ENCODE peak calls at places on chromosomes 2 and 18, in ten cellular contexts. N, A, M, C, B, P, T, J, W and V are unnamed samples.

GRCh38 chr2:64624862-64625261 is 28.9 kb downstream of the SERTAD2 start:
- DNase-seq in N (no peak), A (no peak), M (no peak), C (no peak), B (no peak), P (no peak), T (no peak), J (no peak), W (no peak), V (no peak)

GRCh38 chr18:38611036-38611964 is 1045.7 kb upstream of the CELF4 start:
- DNase-seq in N (no peak), A (no peak), M (no peak), C (no peak), B (peak), P (no peak), T (no peak), J (no peak), W (no peak), V (no peak)

GRCh38 chr18:13532406-13533075 is 193.8 kb downstream of the FAM210A start:
- DNase-seq in N (no peak), A (no peak), M (no peak), C (no peak), B (no peak), P (peak), T (no peak), J (no peak), W (no peak), V (no peak)

GRCh38 chr2:223944166-223944703 is 900 bp downstream of the WDFY1 start:
- DNase-seq in N (peak), A (peak), M (no peak), C (peak), B (peak), P (peak), T (peak), J (peak), W (no peak), V (peak)

GRCh38 chr2:230008708-230009066 is 60.0 kb downstream of the SLC16A14 start:
- DNase-seq in N (no peak), A (no peak), M (no peak), C (no peak), B (no peak), P (no peak), T (peak), J (no peak), W (peak), V (no peak)

GRCh38 chr2:4900242-4900641 is 791.9 kb upstream of the SOX11 start:
- DNase-seq in N (no peak), A (no peak), M (no peak), C (no peak), B (no peak), P (no peak), T (no peak), J (no peak), W (no peak), V (no peak)

GRCh38 chr2:126698376-126698775 is 42.4 kb downstream of the GYPC start:
- DNase-seq in N (no peak), A (no peak), M (no peak), C (no peak), B (peak), P (no peak), T (no peak), J (no peak), W (no peak), V (no peak)

GRCh38 chr2:27701676-27702075 is 38.0 kb downstream of the SLC4A1AP start:
- DNase-seq in N (peak), A (peak), M (no peak), C (no peak), B (no peak), P (no peak), T (no peak), J (no peak), W (peak), V (no peak)

GRCh38 chr2:15867194-15868171 is 72.9 kb upstream of the MYCN start:
- DNase-seq in N (no peak), A (no peak), M (no peak), C (no peak), B (no peak), P (no peak), T (no peak), J (no peak), W (no peak), V (no peak)

GRCh38 chr18:49459404-49460171 is 857 bp downstream of the DYM start:
- DNase-seq in N (no peak), A (no peak), M (no peak), C (no peak), B (no peak), P (no peak), T (peak), J (peak), W (no peak), V (no peak)

GRCh38 chr2:30253873-30254691 is 22.7 kb downstream of the LBH start:
- DNase-seq in N (no peak), A (no peak), M (no peak), C (no peak), B (no peak), P (no peak), T (no peak), J (no peak), W (no peak), V (no peak)

GRCh38 chr2:105576440-105577241 is 168.1 kb upstream of the NCK2 start:
- DNase-seq in N (peak), A (peak), M (no peak), C (peak), B (no peak), P (no peak), T (peak), J (no peak), W (peak), V (no peak)

GRCh38 chr2:75047907-75048625 is 89.6 kb downstream of the POLE4 start:
- DNase-seq in N (no peak), A (peak), M (no peak), C (no peak), B (no peak), P (no peak), T (peak), J (no peak), W (peak), V (no peak)

GRCh38 chr2:81389203-81389602 is 1084.7 kb upstream of the LRRTM1 start:
- DNase-seq in N (no peak), A (no peak), M (no peak), C (no peak), B (no peak), P (no peak), T (peak), J (no peak), W (no peak), V (no peak)

GRCh38 chr2:205681836-205682238 is 464 bp upstream of the NRP2 start:
- DNase-seq in N (peak), A (no peak), M (no peak), C (no peak), B (peak), P (no peak), T (no peak), J (no peak), W (peak), V (no peak)

GRCh38 chr2:6454286-6454990 is 411.3 kb downstream of the CMPK2 start:
- DNase-seq in N (no peak), A (no peak), M (no peak), C (no peak), B (no peak), P (no peak), T (no peak), J (no peak), W (no peak), V (no peak)

GRCh38 chr2:184695-185094 is 79.1 kb downstream of the SH3YL1 start:
- DNase-seq in N (no peak), A (no peak), M (no peak), C (no peak), B (no peak), P (no peak), T (no peak), J (no peak), W (no peak), V (no peak)

GRCh38 chr2:48282281-48282680 is 247.7 kb upstream of the STON1 start:
- DNase-seq in N (no peak), A (no peak), M (no peak), C (no peak), B (no peak), P (no peak), T (no peak), J (no peak), W (no peak), V (no peak)

GRCh38 chr2:19336781-19337180 is 21.6 kb downstream of the OSR1 start:
- DNase-seq in N (no peak), A (no peak), M (no peak), C (no peak), B (no peak), P (no peak), T (no peak), J (no peak), W (no peak), V (no peak)

GRCh38 chr2:27225526-27225925 is 8.4 kb downstream of the CAD start:
- DNase-seq in N (no peak), A (no peak), M (no peak), C (no peak), B (no peak), P (no peak), T (no peak), J (no peak), W (no peak), V (no peak)

GRCh38 chr2:163528640-163529217 is 207.1 kb downstream of the FIGN start:
- DNase-seq in N (no peak), A (no peak), M (no peak), C (no peak), B (no peak), P (no peak), T (no peak), J (no peak), W (no peak), V (no peak)

GRCh38 chr18:1090758-1091157 is 186.1 kb downstream of the ADCYAP1 start:
- DNase-seq in N (no peak), A (no peak), M (no peak), C (no peak), B (no peak), P (no peak), T (no peak), J (no peak), W (no peak), V (no peak)